ENCODE peak calls at places on chromosomes 4 and X, in five cellular contexts. G is fibroblast of lung, D is tibial nerve, A is substantia nigra, E is fibroblast of the aortic adventitia. L is an unnamed sample.

GRCh38 chrX:443676-444210 is 57.0 kb upstream of the PPP2R3B start:
- DNase-seq in A (no peak), E (no peak), G (no peak), D (no peak), L (no peak)

GRCh38 chrX:40504801-40505605 is 75.8 kb upstream of the ATP6AP2 start:
- DNase-seq in A (no peak), D (no peak), G (peak), E (peak), L (no peak)

GRCh38 chr4:153488006-153488718 is 22.0 kb downstream of the TMEM131L start:
- DNase-seq in E (peak), D (no peak), G (peak), A (no peak), L (no peak)

GRCh38 chr4:151537726-151538125 is 128.8 kb downstream of the FHIP1A start:
- DNase-seq in A (no peak), E (peak), D (peak), G (peak), L (no peak)

GRCh38 chrX:37347420-37347819 is 1.7 kb upstream of the PRRG1 start:
- DNase-seq in A (no peak), D (peak), G (peak), E (peak), L (no peak)

GRCh38 chr4:2352171-2352570 is 66.3 kb downstream of the ZFYVE28 start:
- DNase-seq in D (no peak), A (no peak), E (no peak), G (no peak), L (peak)

GRCh38 chr4:169335331-169335730 is 64.6 kb upstream of the SH3RF1 start:
- DNase-seq in G (peak), D (no peak), A (no peak), E (peak), L (no peak)

GRCh38 chr4:88743696-88744095 is 46.1 kb upstream of the NAP1L5 start:
- DNase-seq in E (peak), G (peak), D (no peak), A (no peak), L (no peak)

GRCh38 chrX:149950681-149951080 is 12.4 kb upstream of the EOLA2 start:
- DNase-seq in E (peak), G (peak), A (no peak), D (peak), L (no peak)

L was measured in heart right ventricle.